ENCODE peak calls at places on chromosomes 3 and 15, in four cellular contexts. R, B, T and W are unnamed samples.

GRCh38 chr3:115550285-115550741 is 73.0 kb upstream of the GAP43 start:
- DNase-seq in R (no peak), B (no peak), T (no peak), W (no peak)

GRCh38 chr3:41265823-41266273 is 66.5 kb downstream of the CTNNB1 start:
- DNase-seq in R (peak; percentile 74), B (no peak), T (peak; percentile 59), W (peak; percentile 89)

GRCh38 chr15:81280086-81280485 is 43.9 kb downstream of the STARD5 start:
- DNase-seq in R (no peak), B (no peak), T (no peak), W (no peak)

GRCh38 chr3:72848703-72849081 is 447 bp upstream of the SHQ1 start:
- DNase-seq in R (peak; percentile 30), B (peak; percentile 43), T (no peak), W (no peak)

GRCh38 chr3:9970020-9970652 is 16.5 kb downstream of the EMC3 start:
- DNase-seq in R (peak; percentile 61), B (no peak), T (peak; percentile 94), W (peak; percentile 65)

GRCh38 chr3:129624347-129625070 is 18.0 kb upstream of the PLXND1 start:
- DNase-seq in R (no peak), B (no peak), T (no peak), W (no peak)

GRCh38 chr3:124266517-124266916 is 274.6 kb upstream of the ROPN1 start:
- DNase-seq in R (peak; percentile 47), B (no peak), T (peak; percentile 87), W (no peak)

GRCh38 chr3:160837394-160837975 is 81.5 kb downstream of the PPM1L start:
- DNase-seq in R (no peak), B (peak; percentile 9), T (no peak), W (no peak)

GRCh38 chr15:59222106-59222505 is 15.5 kb downstream of the LDHAL6B start:
- DNase-seq in R (peak; percentile 90), B (no peak), T (peak; percentile 35), W (peak; percentile 87)

GRCh38 chr3:126119008-126119675 is 35.2 kb upstream of the SLC41A3 start:
- DNase-seq in R (no peak), B (no peak), T (peak; percentile 63), W (no peak)

GRCh38 chr3:166554006-166554405 is 716.8 kb upstream of the BCHE start:
- DNase-seq in R (no peak), B (no peak), T (no peak), W (peak; percentile 25)

GRCh38 chr3:37532168-37532567 is 329.5 kb upstream of the CTDSPL start:
- DNase-seq in R (no peak), B (no peak), T (no peak), W (no peak)

GRCh38 chr15:84783493-84784251 is 33.5 kb upstream of the ALPK3 start:
- DNase-seq in R (no peak), B (no peak), T (no peak), W (no peak)

GRCh38 chr3:74351213-74351612 is 263.2 kb downstream of the CNTN3 start:
- DNase-seq in R (no peak), B (no peak), T (no peak), W (no peak)

GRCh38 chr3:194205675-194206133 is 69.8 kb downstream of the HES1 start:
- DNase-seq in R (no peak), B (peak; percentile 39), T (peak; percentile 57), W (peak; percentile 15)

GRCh38 chr3:12396475-12396874 is 87.8 kb upstream of the TSEN2 start:
- DNase-seq in R (no peak), B (no peak), T (no peak), W (no peak)

GRCh38 chr15:81001180-81002003 is 669 bp downstream of the TLNRD1 start:
- DNase-seq in R (peak; percentile 48), B (peak; percentile 84), T (peak; percentile 50), W (peak; percentile 23)

GRCh38 chr3:82085356-82085755 is 323.9 kb upstream of the GBE1 start:
- DNase-seq in R (peak; percentile 30), B (no peak), T (peak; percentile 80), W (no peak)